ENCODE peak calls at places on chromosomes 6 and 20, in five cellular contexts. One of them, this sample, is unnamed. For H3K4me1, the result is how much of the 10 kb centered on the place peaks cover.

GRCh38 chr6:37557645-37558114 is 58.0 kb upstream of the CCDC167 start:
- DNase-seq in upper lobe of right lung: no peak
- DNase-seq in heart right ventricle: no peak
- DNase-seq in A549: no peak
- DNase-seq in hepatocyte: no peak
- DNase-seq in this sample: no peak

GRCh38 chr20:54100563-54100962 is 30.2 kb upstream of the BCAS1 start:
- DNase-seq in heart right ventricle: no peak
- DNase-seq in upper lobe of right lung: no peak
- DNase-seq in A549: no peak
- DNase-seq in hepatocyte: no peak
- DNase-seq in this sample: no peak

GRCh38 chr6:27495386-27496135 is 22.7 kb upstream of the ZNF184 start:
- DNase-seq in hepatocyte: peak
- DNase-seq in A549: peak
- DNase-seq in upper lobe of right lung: no peak
- DNase-seq in heart right ventricle: peak
- DNase-seq in this sample: no peak

GRCh38 chr6:41640436-41640835 is 2.2 kb downstream of the MDFI start:
- DNase-seq in A549: no peak
- DNase-seq in heart right ventricle: no peak
- DNase-seq in upper lobe of right lung: no peak
- DNase-seq in hepatocyte: no peak
- DNase-seq in this sample: peak

GRCh38 chr20:871436-871835 is 37.9 kb downstream of the FAM110A start:
- DNase-seq in upper lobe of right lung: no peak
- DNase-seq in A549: no peak
- DNase-seq in heart right ventricle: no peak
- DNase-seq in hepatocyte: no peak
- DNase-seq in this sample: no peak

GRCh38 chr20:64228086-64228485 is 27.5 kb upstream of the PCMTD2 start:
- DNase-seq in A549: no peak
- DNase-seq in upper lobe of right lung: no peak
- DNase-seq in hepatocyte: no peak
- DNase-seq in heart right ventricle: no peak
- DNase-seq in this sample: peak

GRCh38 chr20:25148181-25148981 is 47.1 kb upstream of the ENTPD6 start:
- DNase-seq in heart right ventricle: peak
- DNase-seq in A549: no peak
- DNase-seq in hepatocyte: no peak
- DNase-seq in upper lobe of right lung: no peak
- DNase-seq in this sample: no peak

GRCh38 chr6:11412011-11412424 is 125.5 kb upstream of the TMEM170B start:
- DNase-seq in heart right ventricle: no peak
- DNase-seq in A549: no peak
- DNase-seq in hepatocyte: no peak
- DNase-seq in upper lobe of right lung: no peak
- DNase-seq in this sample: no peak

GRCh38 chr6:118594877-118595276 is 46.8 kb downstream of the PLN start:
- DNase-seq in upper lobe of right lung: no peak
- DNase-seq in hepatocyte: no peak
- DNase-seq in A549: no peak
- DNase-seq in heart right ventricle: no peak
- DNase-seq in this sample: no peak

GRCh38 chr6:38307730-38308129 is 332.0 kb downstream of the BTBD9 start:
- DNase-seq in heart right ventricle: no peak
- DNase-seq in A549: no peak
- DNase-seq in upper lobe of right lung: no peak
- DNase-seq in hepatocyte: no peak
- DNase-seq in this sample: no peak

GRCh38 chr6:118810420-118811027 is 83.4 kb upstream of the ASF1A start:
- DNase-seq in hepatocyte: no peak
- DNase-seq in A549: no peak
- DNase-seq in upper lobe of right lung: no peak
- DNase-seq in heart right ventricle: no peak
- DNase-seq in this sample: no peak

GRCh38 chr6:158849899-158850806 is 31.0 kb upstream of the EZR start:
- DNase-seq in A549: peak
- DNase-seq in hepatocyte: peak
- DNase-seq in heart right ventricle: no peak
- DNase-seq in upper lobe of right lung: no peak
- DNase-seq in this sample: no peak

GRCh38 chr6:39344821-39345280 is 22.3 kb upstream of the KCNK16 start:
- DNase-seq in hepatocyte: no peak
- DNase-seq in upper lobe of right lung: no peak
- DNase-seq in heart right ventricle: no peak
- DNase-seq in A549: no peak
- DNase-seq in this sample: peak

DNA sequence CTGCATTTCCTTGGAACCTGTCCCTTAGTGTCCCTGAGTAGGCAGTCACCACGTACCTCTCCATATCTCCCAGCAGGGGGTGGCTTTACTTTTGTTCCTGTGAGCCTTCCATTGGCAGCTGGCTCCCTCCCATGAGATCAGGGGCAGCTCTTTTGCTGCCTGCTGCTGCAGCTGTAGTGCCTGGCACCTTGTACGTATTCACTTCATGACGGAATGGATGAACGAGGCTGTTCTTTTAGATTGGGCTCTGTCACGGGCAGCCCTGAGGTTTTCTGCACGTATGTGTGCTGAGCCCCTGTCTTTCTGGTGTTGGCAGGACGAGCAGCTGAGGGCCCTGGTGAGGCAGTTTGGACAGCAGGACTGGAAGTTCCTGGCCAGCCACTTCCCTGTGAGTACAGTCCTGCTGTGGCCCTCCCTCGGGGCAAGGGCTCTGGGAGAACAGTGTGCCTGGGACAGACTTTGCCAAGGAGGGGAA is 14.6 kb downstream of the MYBL2 start:
- DNase-seq in upper lobe of right lung: no peak
- DNase-seq in hepatocyte: no peak
- DNase-seq in heart right ventricle: no peak
- DNase-seq in A549: no peak
- DNase-seq in this sample: no peak
- TF ChIP-seq CTCF in upper lobe of right lung: no peak
- TF ChIP-seq CTCF in hepatocyte: no peak
- TF ChIP-seq CTCF in heart right ventricle: no peak
- TF ChIP-seq CTCF in A549: no peak
- TF ChIP-seq CTCF in this sample: no peak

GRCh38 chr20:29410805-29411457 is 1846.5 kb upstream of the DEFB115 start:
- DNase-seq in heart right ventricle: no peak
- DNase-seq in hepatocyte: no peak
- DNase-seq in upper lobe of right lung: no peak
- DNase-seq in A549: no peak
- DNase-seq in this sample: peak

GRCh38 chr20:29408034-29408695 is 1849.3 kb upstream of the DEFB115 start:
- DNase-seq in hepatocyte: peak
- DNase-seq in heart right ventricle: no peak
- DNase-seq in A549: no peak
- DNase-seq in upper lobe of right lung: no peak
- DNase-seq in this sample: peak

DNA sequence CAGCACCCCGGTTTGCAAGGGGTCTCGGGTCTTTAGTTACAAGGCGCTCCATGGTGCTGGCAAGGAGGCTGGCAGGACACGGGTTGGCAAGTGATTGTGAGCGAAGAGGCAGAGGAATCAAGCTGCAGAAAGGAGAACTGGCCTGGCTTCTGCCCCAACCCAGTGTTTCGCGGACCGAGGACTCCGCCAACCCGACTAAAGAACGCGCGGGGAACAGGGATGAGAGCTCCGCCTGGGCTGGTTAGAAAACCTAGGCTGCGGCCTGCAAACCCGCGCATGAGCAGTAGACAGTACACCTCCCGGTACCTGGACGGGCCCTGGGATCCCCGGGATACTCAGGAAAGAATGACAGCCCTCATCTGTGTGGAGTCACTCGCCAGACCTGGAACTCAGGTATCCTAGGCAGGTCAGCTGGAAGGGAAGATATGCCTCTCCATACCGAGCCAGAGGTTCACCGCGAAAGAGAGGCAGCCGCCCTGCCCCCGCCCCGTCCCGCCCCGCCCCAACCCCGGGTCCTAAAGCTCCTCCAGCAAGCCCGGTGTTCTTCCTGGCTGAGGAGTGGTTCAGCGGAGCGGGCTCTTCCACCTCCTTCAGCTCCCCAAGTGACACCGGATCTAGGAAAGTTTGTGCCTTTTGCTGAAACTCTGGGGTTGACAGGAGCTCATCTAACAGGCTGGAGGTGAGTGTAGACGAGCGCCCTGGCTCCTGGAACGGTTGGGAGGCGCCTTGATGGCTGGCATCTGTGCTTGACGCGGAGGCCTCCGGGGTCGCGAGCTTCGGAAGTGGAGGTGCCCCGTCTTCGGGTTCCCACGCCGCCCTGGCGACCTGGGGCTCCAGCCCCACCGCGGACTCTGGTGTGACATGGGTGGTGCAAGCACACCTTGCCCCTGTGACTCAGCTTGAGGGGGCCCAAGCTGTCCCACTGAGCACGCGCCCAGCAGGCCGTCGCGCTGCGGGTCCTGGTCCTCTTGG is 1847.3 kb upstream of the DEFB115 start:
- DNase-seq in hepatocyte: no peak
- DNase-seq in heart right ventricle: no peak
- DNase-seq in upper lobe of right lung: no peak
- DNase-seq in A549: no peak
- DNase-seq in this sample: peak
- H3K4me1 ChIP-seq in hepatocyte: under half
- H3K4me1 ChIP-seq in heart right ventricle: under half
- H3K4me1 ChIP-seq in upper lobe of right lung: under half
- H3K4me1 ChIP-seq in A549: under half
- H3K4me1 ChIP-seq in this sample: under half

DNA sequence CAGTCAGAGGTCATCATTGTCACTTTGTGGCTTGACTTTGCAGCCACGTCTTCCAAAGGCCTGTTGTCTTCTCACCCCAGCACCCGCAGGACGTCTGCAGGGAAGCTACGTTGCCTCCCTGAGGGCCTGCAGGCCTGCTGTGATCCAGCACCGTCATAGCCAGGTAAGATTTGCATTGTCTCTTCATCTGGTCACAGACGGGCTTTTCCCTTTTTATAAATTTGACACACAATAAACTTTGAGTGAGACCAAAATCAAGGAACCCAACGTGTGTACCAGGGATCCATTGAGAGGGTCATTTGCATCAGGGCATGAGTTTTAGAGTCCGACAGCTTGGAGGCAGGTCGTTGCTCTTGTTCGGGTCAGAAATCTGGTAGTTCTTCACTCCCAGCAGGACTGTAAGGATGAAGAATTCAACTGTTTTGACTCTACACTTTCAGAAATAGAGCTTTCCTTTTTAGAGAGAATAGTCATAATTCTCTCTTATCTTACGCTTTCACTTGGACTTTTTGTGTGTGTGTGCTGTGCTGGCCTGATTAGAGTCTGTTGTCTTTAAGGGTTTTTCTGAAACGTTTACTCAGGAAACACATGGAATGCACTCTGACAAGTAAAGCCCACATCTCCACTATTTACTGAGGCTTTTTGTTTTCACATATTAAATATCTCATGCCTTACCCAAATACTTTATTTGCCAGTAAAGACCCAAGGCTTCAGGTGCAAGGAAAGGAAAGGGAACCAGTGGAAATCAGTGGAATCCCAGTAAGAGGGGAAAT is 177.2 kb upstream of the TAB2 start:
- DNase-seq in A549: no peak
- DNase-seq in hepatocyte: no peak
- DNase-seq in upper lobe of right lung: no peak
- DNase-seq in heart right ventricle: no peak
- DNase-seq in this sample: no peak
- H3K4me3 ChIP-seq in A549: no peak
- H3K4me3 ChIP-seq in hepatocyte: no peak
- H3K4me3 ChIP-seq in upper lobe of right lung: no peak
- H3K4me3 ChIP-seq in heart right ventricle: no peak
- H3K4me3 ChIP-seq in this sample: no peak

GRCh38 chr6:84779380-84779779 is 15.0 kb upstream of the TBX18 start:
- DNase-seq in hepatocyte: no peak
- DNase-seq in A549: no peak
- DNase-seq in upper lobe of right lung: no peak
- DNase-seq in heart right ventricle: no peak
- DNase-seq in this sample: no peak
- TF ChIP-seq CTCF in hepatocyte: no peak
- TF ChIP-seq CTCF in A549: no peak
- TF ChIP-seq CTCF in upper lobe of right lung: no peak
- TF ChIP-seq CTCF in heart right ventricle: no peak
- TF ChIP-seq CTCF in this sample: no peak

DNA sequence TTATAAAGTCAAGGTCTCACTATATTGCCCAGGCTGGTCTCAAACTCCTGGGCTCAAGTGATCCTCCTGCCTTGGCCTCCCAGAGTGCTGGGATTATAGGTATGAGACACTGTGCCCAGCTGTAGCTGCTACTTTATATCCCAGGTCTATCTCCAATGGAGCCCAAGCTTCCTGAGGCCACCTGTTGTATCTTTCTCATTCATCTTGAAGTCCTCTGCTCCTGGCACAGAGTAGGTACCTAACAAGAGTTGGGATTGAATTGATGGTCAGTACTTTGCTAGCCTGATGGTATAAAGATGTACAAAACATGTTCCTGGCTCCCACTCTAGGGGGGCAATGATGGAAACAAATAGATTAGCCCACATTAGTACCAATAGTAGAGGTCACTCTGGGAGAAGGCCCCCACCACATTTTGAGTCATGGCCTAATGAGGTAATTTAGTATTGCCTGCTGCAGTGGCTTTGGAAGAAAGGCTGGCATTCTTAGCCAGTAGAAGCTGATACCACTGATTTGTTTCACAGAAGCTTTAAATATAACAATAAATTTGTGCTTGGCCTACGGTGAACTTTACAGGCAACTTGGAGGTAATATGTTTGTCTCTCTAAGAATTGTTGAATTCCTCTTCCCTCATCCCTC is 5.4 kb downstream of the PTPN1 start:
- DNase-seq in heart right ventricle: no peak
- DNase-seq in upper lobe of right lung: no peak
- DNase-seq in A549: no peak
- DNase-seq in hepatocyte: no peak
- DNase-seq in this sample: no peak
- H3K4me1 ChIP-seq in heart right ventricle: half or more
- H3K4me1 ChIP-seq in upper lobe of right lung: half or more
- H3K4me1 ChIP-seq in A549: under half
- H3K4me1 ChIP-seq in hepatocyte: half or more
- H3K4me1 ChIP-seq in this sample: under half